ENCODE peak calls at places on chromosome 2, in four cellular contexts. D, Z, Q and T are unnamed samples.

GRCh38 chr2:67880291-67880761 is 182.5 kb downstream of the C1D start:
- DNase-seq in D (peak), Z (no peak), Q (no peak), T (no peak)

GRCh38 chr2:241040081-241040803 is 41.8 kb downstream of the SNED1 start:
- DNase-seq in D (no peak), Z (no peak), Q (no peak), T (no peak)

GRCh38 chr2:126673215-126673614 is 17.3 kb downstream of the GYPC start:
- DNase-seq in D (no peak), Z (no peak), Q (no peak), T (no peak)

GRCh38 chr2:73984922-73985317 is 210 bp downstream of the TET3 start:
- DNase-seq in D (peak), Z (peak), Q (no peak), T (no peak)

GRCh38 chr2:71503827-71504226 is 50.5 kb downstream of the DYSF start:
- DNase-seq in D (no peak), Z (no peak), Q (no peak), T (no peak)

GRCh38 chr2:176582990-176583481 is 313.8 kb downstream of the MTX2 start:
- DNase-seq in D (peak), Z (no peak), Q (no peak), T (peak)

GRCh38 chr2:70094978-70095832 is 7.9 kb downstream of the PCBP1 start:
- DNase-seq in D (peak), Z (peak), Q (peak), T (peak)

GRCh38 chr2:67572721-67573485 is 175.8 kb downstream of the ETAA1 start:
- DNase-seq in D (peak), Z (no peak), Q (no peak), T (no peak)

GRCh38 chr2:33617989-33618388 is 18.9 kb upstream of the FAM98A start:
- DNase-seq in D (no peak), Z (no peak), Q (no peak), T (no peak)

GRCh38 chr2:190889175-190889943 is 8.7 kb downstream of the GLS start:
- DNase-seq in D (no peak), Z (no peak), Q (no peak), T (peak)

GRCh38 chr2:27208486-27209050 is 3.3 kb upstream of the ATRAID start:
- DNase-seq in D (no peak), Z (no peak), Q (no peak), T (no peak)

GRCh38 chr2:231190531-231191197 is 7.8 kb upstream of the ARMC9 start:
- DNase-seq in D (peak), Z (no peak), Q (no peak), T (no peak)

GRCh38 chr2:2689313-2689712 is 358.2 kb upstream of the MYT1L start:
- DNase-seq in D (no peak), Z (no peak), Q (no peak), T (no peak)

GRCh38 chr2:39665811-39666488 is at the start of gene TMEM178A:
- DNase-seq in D (no peak), Z (no peak), Q (no peak), T (no peak)